ENCODE peak calls at places on chromosomes 12 and 14, in six cellular contexts. G, V, N, J, B and R are unnamed samples.

GRCh38 chr12:117968826-117969659 is at the start of gene KSR2:
- DNase-seq in G (peak; percentile 23), V (peak; percentile 94), N (peak; percentile 95), J (peak; percentile 72), B (peak; percentile 16), R (peak; percentile 74)

GRCh38 chr12:53208877-53209463 is 1.9 kb upstream of the ITGB7 start:
- DNase-seq in G (no peak), V (no peak), N (no peak), J (no peak), B (no peak), R (no peak)

GRCh38 chr12:89352242-89352491 is 134 bp downstream of the DUSP6 start:
- DNase-seq in G (no peak), V (no peak), N (no peak), J (no peak), B (no peak), R (no peak)

GRCh38 chr12:115322275-115322674 is 638.3 kb upstream of the TBX3 start:
- DNase-seq in G (no peak), V (no peak), N (no peak), J (no peak), B (peak; percentile 64), R (peak; percentile 31)

GRCh38 chr12:121181181-121181580 is 28.7 kb upstream of the P2RX4 start:
- DNase-seq in G (no peak), V (no peak), N (no peak), J (no peak), B (peak; percentile 59), R (no peak)

GRCh38 chr12:94427520-94428381 is 31.9 kb downstream of the CEP83 start:
- DNase-seq in G (no peak), V (no peak), N (no peak), J (no peak), B (peak; percentile 88), R (peak; percentile 39)

GRCh38 chr12:46815792-46816191 is 10.0 kb downstream of the SLC38A4 start:
- DNase-seq in G (no peak), V (no peak), N (no peak), J (no peak), B (no peak), R (no peak)

GRCh38 chr12:44942714-44943113 is 66.6 kb upstream of the NELL2 start:
- DNase-seq in G (no peak), V (no peak), N (no peak), J (no peak), B (no peak), R (no peak)

GRCh38 chr12:124715121-124715990 is 147.9 kb upstream of the NCOR2 start:
- DNase-seq in G (peak; percentile 37), V (no peak), N (peak; percentile 74), J (no peak), B (no peak), R (no peak)

GRCh38 chr14:22613091-22613695 is 15.1 kb downstream of the ABHD4 start:
- DNase-seq in G (no peak), V (no peak), N (no peak), J (no peak), B (peak; percentile 25), R (no peak)
- TF ChIP-seq CTCF in G (no peak), V (peak; percentile 9), N (no peak), J (no peak), B (peak; percentile 38), R (peak; percentile 3)

GRCh38 chr12:21656931-21657335 is 709 bp downstream of the LDHB start:
- DNase-seq in G (peak; percentile 11), V (peak; percentile 31), N (peak; percentile 66), J (peak; percentile 18), B (peak; percentile 52), R (peak; percentile 57)
- TF ChIP-seq CTCF in G (no peak), V (no peak), N (no peak), J (no peak), B (no peak), R (no peak)

GRCh38 chr14:98708555-98708954 is 563.4 kb downstream of the BCL11B start:
- DNase-seq in G (no peak), V (no peak), N (no peak), J (no peak), B (no peak), R (no peak)

GRCh38 chr14:98711453-98711852 is 560.5 kb downstream of the BCL11B start:
- DNase-seq in G (no peak), V (no peak), N (no peak), J (no peak), B (no peak), R (no peak)

GRCh38 chr14:98705826-98706225 is 566.2 kb downstream of the BCL11B start:
- DNase-seq in G (no peak), V (no peak), N (no peak), J (no peak), B (no peak), R (no peak)

GRCh38 chr14:98704441-98704840 is 567.6 kb downstream of the BCL11B start:
- DNase-seq in G (no peak), V (no peak), N (no peak), J (no peak), B (no peak), R (no peak)

GRCh38 chr14:98707522-98707921 is 564.5 kb downstream of the BCL11B start:
- DNase-seq in G (no peak), V (no peak), N (no peak), J (no peak), B (no peak), R (no peak)
- TF ChIP-seq CTCF in G (no peak), V (no peak), N (no peak), J (no peak), B (no peak), R (no peak)

DNA sequence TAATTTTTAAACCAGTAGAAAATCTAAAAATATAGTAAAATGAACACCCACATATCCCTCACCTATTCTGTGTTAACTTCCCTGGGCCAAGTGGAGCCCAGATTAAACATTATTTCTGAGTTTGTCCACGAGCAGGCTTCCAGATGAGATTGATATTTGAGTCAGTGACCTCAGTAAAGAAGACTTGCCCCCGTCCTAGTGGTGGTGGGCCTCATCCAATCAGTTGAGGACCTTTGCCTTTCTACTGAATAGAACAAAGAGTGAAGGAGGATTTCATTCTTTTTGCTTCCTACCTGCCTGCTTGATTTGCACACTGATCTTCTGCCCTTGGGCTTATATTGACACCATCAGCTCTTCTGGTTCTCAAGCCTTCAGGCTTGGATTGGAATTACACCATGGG is 174.7 kb upstream of the PLEKHG7 start:
- DNase-seq in G (no peak), V (no peak), N (no peak), J (no peak), B (no peak), R (no peak)
- TF ChIP-seq CTCF in G (no peak), V (no peak), N (peak; percentile 9), J (no peak), B (no peak), R (no peak)

GRCh38 chr14:71931492-71932228 is 569 bp upstream of the RGS6 start:
- DNase-seq in G (no peak), V (peak; percentile 68), N (no peak), J (no peak), B (no peak), R (peak; percentile 18)
- TF ChIP-seq CTCF in G (no peak), V (no peak), N (no peak), J (no peak), B (no peak), R (no peak)

DNA sequence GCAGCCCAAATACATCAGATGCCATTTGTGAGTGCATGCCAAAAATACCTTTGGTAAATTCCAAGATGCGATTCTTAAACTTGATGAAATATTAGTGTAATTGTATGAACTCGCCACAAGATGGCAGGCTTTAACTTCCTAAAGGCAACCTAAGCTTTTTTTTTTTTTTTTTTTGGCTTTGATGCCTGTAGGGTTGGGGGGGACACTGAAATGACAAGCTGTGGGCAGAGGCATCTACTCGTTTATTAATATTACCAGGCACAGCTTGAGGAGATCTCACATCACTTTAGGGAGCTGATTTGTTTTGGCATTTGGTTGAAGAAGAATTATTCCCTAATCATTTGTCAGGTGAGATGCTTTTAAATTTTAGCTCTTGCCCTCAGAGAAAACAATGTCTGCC is 126.7 kb upstream of the CCDC196 start:
- DNase-seq in G (peak; percentile 6), V (peak; percentile 79), N (no peak), J (peak; percentile 41), B (peak; percentile 81), R (peak; percentile 77)
- TF ChIP-seq CTCF in G (peak; percentile 44), V (peak; percentile 82), N (peak; percentile 74), J (peak; percentile 82), B (peak; percentile 50), R (peak; percentile 54)